ENCODE peak calls at places on chromosomes 16 and 17, in nine cellular contexts. W is BE2C, T is AG10803, J is sigmoid colon, O is ovary, Z is body of pancreas, E is psoas muscle, K is fibroblast of lung, B is small intestine. I is an unnamed sample.

GRCh38 chr17:32719702-32720101 is 157.2 kb downstream of the MYO1D start:
- DNase-seq in J (no peak), W (no peak), B (no peak), K (no peak), Z (no peak), O (no peak), T (no peak), E (no peak), I (no peak)

GRCh38 chr17:74554909-74555308 is 9.0 kb upstream of the CD300C start:
- DNase-seq in J (no peak), Z (no peak), E (no peak), K (no peak), O (no peak), W (no peak), T (no peak), B (no peak), I (no peak)

GRCh38 chr17:18187226-18187625 is 3.6 kb downstream of the ALKBH5 start:
- DNase-seq in E (no peak), W (no peak), T (peak), Z (no peak), K (peak), J (no peak), O (no peak), B (no peak), I (peak)

GRCh38 chr16:1871974-1872635 is at the start of gene MEIOB:
- DNase-seq in J (no peak), E (peak), B (peak), W (peak), O (peak), Z (peak), K (no peak), T (no peak), I (peak)

GRCh38 chr16:74456290-74456625 is 35.0 kb upstream of the CLEC18B start:
- DNase-seq in O (no peak), T (no peak), B (no peak), J (no peak), W (no peak), E (no peak), Z (no peak), K (no peak), I (no peak)

GRCh38 chr17:17547210-17547764 is 44.2 kb downstream of the PEMT start:
- DNase-seq in E (peak), W (peak), Z (no peak), J (no peak), B (peak), T (no peak), O (no peak), K (no peak), I (no peak)

GRCh38 chr17:1211287-1211686 is 31.5 kb upstream of the ABR start:
- DNase-seq in E (no peak), O (no peak), B (peak), W (no peak), K (no peak), Z (no peak), T (no peak), J (no peak), I (no peak)

GRCh38 chr16:12661656-12662172 is 142.0 kb downstream of the CPPED1 start:
- DNase-seq in T (no peak), B (peak), E (no peak), W (no peak), O (no peak), K (peak), Z (no peak), J (no peak), I (peak)

GRCh38 chr16:130533-131173 is 7.8 kb downstream of the NPRL3 start:
- DNase-seq in Z (no peak), E (no peak), O (no peak), T (no peak), W (no peak), J (no peak), B (no peak), K (no peak), I (no peak)

GRCh38 chr16:84922351-84923135 is 88.8 kb downstream of the ZDHHC7 start:
- DNase-seq in O (peak), Z (peak), B (no peak), E (peak), K (no peak), J (peak), T (peak), W (peak), I (no peak)

GRCh38 chr17:69175812-69176517 is 34.3 kb upstream of the ABCA6 start:
- DNase-seq in J (no peak), T (peak), E (no peak), W (no peak), B (peak), O (no peak), Z (no peak), K (peak), I (peak)

GRCh38 chr17:31509805-31510177 is 118.3 kb downstream of the RAB11FIP4 start:
- DNase-seq in W (no peak), T (no peak), Z (peak), B (peak), J (no peak), K (no peak), O (no peak), E (no peak), I (no peak)

GRCh38 chr17:63542942-63543821 is 7.1 kb upstream of the DCAF7 start:
- DNase-seq in E (no peak), T (no peak), O (no peak), B (peak), Z (peak), W (no peak), K (no peak), J (no peak), I (no peak)

GRCh38 chr17:10629706-10630105 is 27.4 kb downstream of the MYH3 start:
- DNase-seq in O (no peak), B (no peak), W (no peak), T (no peak), Z (no peak), K (no peak), E (no peak), J (no peak), I (no peak)

GRCh38 chr17:8894673-8895578 is 27.5 kb upstream of the PIK3R6 start:
- DNase-seq in E (no peak), W (peak), J (no peak), K (peak), Z (peak), B (peak), T (peak), O (no peak), I (peak)

GRCh38 chr16:88662222-88662842 is 559 bp downstream of the MVD start:
- DNase-seq in K (no peak), E (peak), J (no peak), B (no peak), O (no peak), W (no peak), Z (no peak), T (no peak), I (peak)

GRCh38 chr17:29589524-29590260 is at the start of gene GIT1:
- DNase-seq in O (peak), K (peak), E (peak), W (peak), B (peak), J (peak), Z (peak), T (peak), I (peak)

GRCh38 chr16:9258423-9259051 is 167.1 kb downstream of the HAPSTR1 start:
- DNase-seq in T (no peak), J (no peak), E (peak), Z (peak), W (peak), B (peak), K (peak), O (no peak), I (peak)

DNA sequence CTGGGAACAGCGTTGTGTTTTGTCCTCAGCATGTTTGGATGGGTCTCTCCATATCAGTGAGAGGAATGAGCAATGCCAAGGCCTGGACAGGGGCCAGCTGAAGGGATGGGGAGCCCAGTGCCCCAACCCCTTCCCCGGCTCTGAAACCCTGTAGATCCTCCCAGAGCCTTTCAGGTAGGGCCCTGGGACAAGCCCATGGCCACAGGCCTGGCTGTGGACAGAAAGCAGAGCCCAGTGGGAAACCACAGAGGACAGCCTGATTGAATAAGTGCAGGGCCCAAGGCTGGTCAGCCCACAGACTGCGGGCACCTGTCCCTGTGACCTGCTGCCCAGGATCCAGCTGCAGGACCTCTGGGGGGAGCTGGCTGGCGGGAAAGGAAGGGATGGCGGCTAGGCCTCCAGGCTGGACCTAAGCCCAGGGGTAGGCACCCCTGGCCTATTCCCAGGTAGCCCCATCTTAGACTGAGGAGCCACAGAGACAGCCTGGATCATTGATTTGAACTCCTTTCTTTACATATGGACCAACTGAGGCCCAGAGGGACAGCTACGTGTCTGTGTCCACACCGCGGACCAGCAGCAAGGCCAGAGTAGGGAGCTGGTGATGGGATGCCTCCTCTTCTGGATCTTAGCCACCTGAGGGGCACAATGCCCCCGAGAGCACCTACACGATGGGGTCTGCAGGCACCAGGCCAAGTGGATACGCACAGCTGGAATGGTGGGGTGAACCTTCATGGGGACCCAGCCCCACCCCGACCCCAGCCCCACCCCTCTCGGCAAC is 1.3 kb downstream of the CCDC102A start:
- DNase-seq in E (no peak), J (peak), W (no peak), T (no peak), O (peak), Z (peak), B (no peak), K (no peak), I (no peak)
- H3K4me3 ChIP-seq in E (peak), J (peak), W (peak), T (peak), O (peak), Z (peak), B (no peak), K (peak), I (peak)

GRCh38 chr17:81097134-81097942 is 62.4 kb downstream of the BAIAP2 start:
- DNase-seq in Z (peak), E (peak), B (peak), O (peak), J (peak), T (peak), W (peak), K (peak), I (peak)
- H3K4me3 ChIP-seq in Z (no peak), E (peak), B (no peak), O (peak), J (no peak), T (peak), W (peak), K (peak), I (peak)

GRCh38 chr16:28548306-28548802 is 5.4 kb upstream of the SGF29 start:
- DNase-seq in B (no peak), E (no peak), W (no peak), T (no peak), O (no peak), K (no peak), J (no peak), Z (no peak), I (no peak)

GRCh38 chr16:28543072-28543471 is 4.3 kb upstream of the NUPR1 start:
- DNase-seq in T (no peak), W (no peak), K (no peak), E (no peak), Z (no peak), J (no peak), B (peak), O (no peak), I (no peak)

GRCh38 chr16:28549301-28549899 is 4.3 kb upstream of the SGF29 start:
- DNase-seq in O (no peak), T (peak), J (no peak), E (no peak), W (no peak), B (peak), K (peak), Z (no peak), I (peak)

GRCh38 chr16:28544998-28545397 is 6.2 kb upstream of the NUPR1 start:
- DNase-seq in W (no peak), E (no peak), J (no peak), Z (no peak), B (no peak), K (no peak), O (no peak), T (no peak), I (no peak)

DNA sequence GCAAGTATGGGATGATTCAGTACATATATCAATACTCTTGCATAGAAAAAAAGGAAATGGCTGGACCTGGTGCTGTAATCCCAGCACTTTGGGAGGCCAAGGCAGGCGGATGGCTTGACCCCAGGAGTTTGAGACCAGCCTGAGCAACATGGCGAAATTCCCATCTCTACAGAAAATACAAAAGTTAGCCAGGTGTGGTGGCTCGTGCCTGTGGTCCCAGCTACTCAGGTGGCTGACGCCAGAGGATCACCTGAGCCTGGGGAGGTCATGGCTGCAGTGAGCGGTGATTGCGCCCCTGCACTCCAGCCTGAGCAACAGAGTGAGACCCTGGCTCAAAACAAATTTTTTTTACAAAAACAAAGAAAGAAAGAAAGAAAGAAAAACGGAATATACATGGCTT is 7.1 kb upstream of the SGF29 start:
- DNase-seq in K (no peak), B (no peak), T (no peak), W (no peak), J (no peak), O (no peak), Z (no peak), E (no peak), I (no peak)
- H3K4me3 ChIP-seq in K (no peak), B (no peak), T (no peak), W (no peak), J (no peak), O (no peak), Z (no peak), E (no peak), I (no peak)

DNA sequence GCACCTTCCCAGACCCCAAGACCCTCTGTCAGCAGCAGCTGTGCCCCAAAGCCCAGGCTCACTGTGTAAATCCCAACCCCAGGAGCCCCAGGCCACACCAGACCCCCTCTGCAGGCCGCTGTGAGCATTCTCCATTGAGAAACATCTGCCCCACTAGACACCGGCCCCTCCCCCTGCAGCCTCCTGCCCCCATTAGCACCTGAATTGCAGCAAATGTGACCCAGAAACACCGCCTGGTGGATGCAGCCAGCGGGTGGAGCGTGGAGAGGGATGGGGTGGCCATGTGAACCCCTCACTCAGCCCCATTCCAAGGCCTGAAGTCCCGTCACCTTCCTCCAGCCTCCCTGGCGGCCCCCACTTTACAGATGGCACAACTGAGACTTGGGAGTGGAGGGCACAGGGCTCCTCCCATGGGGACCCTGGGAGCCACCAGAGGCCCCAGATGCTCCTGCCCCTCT is 2.2 kb downstream of the UBALD1 start:
- DNase-seq in W (peak), Z (no peak), B (no peak), T (no peak), O (peak), J (peak), E (no peak), K (no peak), I (peak)
- H3K4me3 ChIP-seq in W (no peak), Z (no peak), B (no peak), T (peak), O (no peak), J (peak), E (peak), K (no peak), I (peak)

GRCh38 chr16:86198201-86199118 is 299.5 kb downstream of the IRF8 start:
- DNase-seq in B (no peak), T (no peak), Z (no peak), O (no peak), J (peak), W (no peak), E (no peak), K (no peak), I (no peak)

GRCh38 chr16:86201746-86202145 is 302.8 kb downstream of the IRF8 start:
- DNase-seq in B (no peak), T (no peak), Z (no peak), W (no peak), E (no peak), O (no peak), J (no peak), K (no peak), I (no peak)

GRCh38 chr16:86200722-86201121 is 301.8 kb downstream of the IRF8 start:
- DNase-seq in W (no peak), E (no peak), O (no peak), K (no peak), T (no peak), J (no peak), Z (no peak), B (no peak), I (no peak)

GRCh38 chr16:86199182-86199581 is 300.2 kb downstream of the IRF8 start:
- DNase-seq in J (no peak), O (no peak), E (no peak), T (no peak), W (no peak), Z (no peak), B (no peak), K (no peak), I (no peak)

GRCh38 chr16:86199871-86200700 is 301.1 kb downstream of the IRF8 start:
- DNase-seq in Z (no peak), K (peak), O (no peak), T (no peak), J (peak), B (no peak), E (no peak), W (no peak), I (peak)
- H3K4me3 ChIP-seq in Z (no peak), K (peak), O (no peak), T (no peak), J (peak), B (no peak), E (no peak), W (no peak), I (no peak)

GRCh38 chr17:6072157-6072556 is 2.0 kb downstream of the WSCD1 start:
- DNase-seq in W (no peak), K (no peak), E (no peak), T (peak), J (no peak), B (no peak), Z (no peak), O (no peak), I (peak)

GRCh38 chr17:6070280-6070894 is at the start of gene WSCD1:
- DNase-seq in J (no peak), B (peak), T (no peak), Z (peak), W (no peak), E (peak), K (no peak), O (no peak), I (peak)

GRCh38 chr17:6071528-6072065 is 1.4 kb downstream of the WSCD1 start:
- DNase-seq in Z (no peak), K (no peak), O (no peak), W (no peak), T (no peak), E (no peak), B (no peak), J (no peak), I (no peak)

GRCh38 chr17:6069611-6070279 is 434 bp upstream of the WSCD1 start:
- DNase-seq in E (no peak), K (no peak), W (no peak), J (no peak), B (peak), T (no peak), Z (no peak), O (no peak), I (peak)

DNA sequence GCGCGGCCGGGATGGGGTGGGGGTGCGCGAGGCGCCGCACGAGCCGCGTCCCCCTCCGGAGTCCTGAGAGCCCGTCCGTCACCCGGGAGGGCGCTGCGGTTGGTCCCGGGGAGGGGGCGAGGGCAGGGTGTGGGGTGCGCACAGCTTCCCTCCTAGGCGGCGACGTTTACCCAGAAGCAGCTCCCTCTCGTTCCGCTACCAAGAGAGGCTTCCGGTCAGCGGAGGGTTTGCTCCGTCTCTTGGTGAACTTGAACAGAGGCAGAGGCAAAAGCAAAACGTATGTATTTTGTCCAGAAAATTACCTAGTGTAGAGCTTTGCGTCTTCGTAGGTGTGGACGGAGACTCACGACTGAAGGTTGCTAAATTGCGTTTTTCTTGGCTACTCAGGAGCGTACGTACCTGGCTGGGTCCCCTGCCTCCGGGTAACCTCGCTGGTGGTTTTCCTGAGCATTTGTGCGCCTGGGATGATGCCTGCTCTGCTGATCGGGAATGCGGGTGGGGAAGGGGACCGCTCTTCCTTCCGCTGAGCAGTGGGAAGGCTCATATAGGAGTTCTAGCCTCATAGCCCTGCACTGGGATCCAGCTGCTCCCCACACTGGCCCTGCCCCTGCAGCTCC is 824 bp downstream of the WSCD1 start:
- DNase-seq in K (no peak), W (no peak), J (no peak), E (no peak), T (peak), O (no peak), B (peak), Z (no peak), I (peak)
- H3K4me3 ChIP-seq in K (peak), W (no peak), J (peak), E (peak), T (no peak), O (peak), B (peak), Z (peak), I (peak)

GRCh38 chr16:53933407-53933806 is 229.5 kb downstream of the FTO start:
- DNase-seq in J (no peak), E (no peak), Z (no peak), O (no peak), T (no peak), K (no peak), W (no peak), B (no peak), I (no peak)

GRCh38 chr16:53931946-53932345 is 228.0 kb downstream of the FTO start:
- DNase-seq in J (no peak), K (no peak), B (no peak), E (no peak), W (no peak), T (no peak), Z (no peak), O (no peak), I (no peak)

GRCh38 chr16:53937068-53937614 is 233.2 kb downstream of the FTO start:
- DNase-seq in Z (no peak), E (no peak), O (no peak), K (no peak), T (no peak), J (no peak), W (no peak), B (no peak), I (no peak)

DNA sequence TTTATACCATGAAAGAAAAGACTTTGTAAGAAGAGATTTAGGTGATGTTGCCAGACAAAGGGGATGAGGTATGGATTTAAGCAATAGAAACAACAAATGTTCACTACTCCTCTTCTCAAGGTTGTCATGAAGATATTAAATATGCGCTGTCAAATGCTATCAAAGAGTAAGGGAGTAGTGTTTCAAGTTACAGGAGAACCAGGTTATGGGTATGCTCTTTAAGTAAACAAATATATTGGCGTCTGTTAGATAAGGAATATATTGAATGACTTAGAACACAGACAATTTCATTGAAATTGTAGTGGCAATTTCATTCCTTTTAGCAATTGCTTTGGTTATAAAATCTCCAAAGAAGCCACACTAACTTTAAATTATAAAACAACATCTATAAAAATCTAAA is 229.0 kb downstream of the FTO start:
- DNase-seq in E (no peak), K (no peak), W (no peak), Z (no peak), B (no peak), T (no peak), J (no peak), O (no peak), I (no peak)
- H3K4me3 ChIP-seq in E (no peak), K (no peak), W (no peak), Z (no peak), B (no peak), T (no peak), J (no peak), O (no peak), I (no peak)

I was measured in adipocyte.